ENCODE peak calls at places on chromosomes 12 and 14, in eight cellular contexts. One of them, this sample, is unnamed.
A peak's percentile ranks its signal among the peaks of the same experiment; 100 is the strongest.

GRCh38 chr12:124428792-124429281 is 133.9 kb downstream of the RFLNA start:
- DNase-seq in fibroblast of gingiva: no peak
- DNase-seq in putamen: no peak
- DNase-seq in COR-L47: no peak
- DNase-seq in CD4-positive, alpha-beta T cell: no peak
- DNase-seq in Ammon's horn: no peak
- DNase-seq in ecto neural progenitor cell: no peak
- DNase-seq in activated naive CD8-positive, alpha-beta T cell treated with anti-CD3 and anti-CD28 coated beads, Interleukin-2, amount 50 U/mL, for 24 hours: no peak
- DNase-seq in this sample: no peak

GRCh38 chr12:24113701-24114100 is 164.2 kb upstream of the SOX5 start:
- DNase-seq in fibroblast of gingiva: no peak
- DNase-seq in putamen: no peak
- DNase-seq in COR-L47: no peak
- DNase-seq in CD4-positive, alpha-beta T cell: no peak
- DNase-seq in Ammon's horn: no peak
- DNase-seq in ecto neural progenitor cell: no peak
- DNase-seq in activated naive CD8-positive, alpha-beta T cell treated with anti-CD3 and anti-CD28 coated beads, Interleukin-2, amount 50 U/mL, for 24 hours: no peak
- DNase-seq in this sample: no peak

GRCh38 chr14:28751467-28752058 is 15.0 kb upstream of the FOXG1 start:
- DNase-seq in fibroblast of gingiva: peak; percentile 39
- DNase-seq in putamen: no peak
- DNase-seq in COR-L47: peak; percentile 84
- DNase-seq in CD4-positive, alpha-beta T cell: no peak
- DNase-seq in Ammon's horn: peak; percentile 81
- DNase-seq in ecto neural progenitor cell: peak; percentile 62
- DNase-seq in activated naive CD8-positive, alpha-beta T cell treated with anti-CD3 and anti-CD28 coated beads, Interleukin-2, amount 50 U/mL, for 24 hours: no peak
- DNase-seq in this sample: no peak

GRCh38 chr14:45990252-45990651 is 661.3 kb downstream of the RPL10L start:
- DNase-seq in fibroblast of gingiva: no peak
- DNase-seq in putamen: no peak
- DNase-seq in COR-L47: no peak
- DNase-seq in CD4-positive, alpha-beta T cell: no peak
- DNase-seq in Ammon's horn: no peak
- DNase-seq in ecto neural progenitor cell: no peak
- DNase-seq in activated naive CD8-positive, alpha-beta T cell treated with anti-CD3 and anti-CD28 coated beads, Interleukin-2, amount 50 U/mL, for 24 hours: no peak
- DNase-seq in this sample: no peak

GRCh38 chr14:100025111-100025510 is 40.1 kb upstream of the EVL start:
- DNase-seq in fibroblast of gingiva: peak; percentile 27
- DNase-seq in putamen: peak; percentile 45
- DNase-seq in COR-L47: no peak
- DNase-seq in CD4-positive, alpha-beta T cell: peak; percentile 35
- DNase-seq in Ammon's horn: no peak
- DNase-seq in ecto neural progenitor cell: peak; percentile 58
- DNase-seq in activated naive CD8-positive, alpha-beta T cell treated with anti-CD3 and anti-CD28 coated beads, Interleukin-2, amount 50 U/mL, for 24 hours: peak; percentile 20
- DNase-seq in this sample: no peak

GRCh38 chr12:109795023-109795422 is 38.2 kb downstream of the TRPV4 start:
- DNase-seq in fibroblast of gingiva: peak; percentile 34
- DNase-seq in putamen: no peak
- DNase-seq in COR-L47: no peak
- DNase-seq in CD4-positive, alpha-beta T cell: no peak
- DNase-seq in Ammon's horn: no peak
- DNase-seq in ecto neural progenitor cell: no peak
- DNase-seq in activated naive CD8-positive, alpha-beta T cell treated with anti-CD3 and anti-CD28 coated beads, Interleukin-2, amount 50 U/mL, for 24 hours: no peak
- DNase-seq in this sample: no peak

GRCh38 chr14:20384321-20384720 is 29.0 kb downstream of the TEP1 start:
- DNase-seq in fibroblast of gingiva: no peak
- DNase-seq in putamen: no peak
- DNase-seq in COR-L47: no peak
- DNase-seq in CD4-positive, alpha-beta T cell: no peak
- DNase-seq in Ammon's horn: no peak
- DNase-seq in ecto neural progenitor cell: no peak
- DNase-seq in activated naive CD8-positive, alpha-beta T cell treated with anti-CD3 and anti-CD28 coated beads, Interleukin-2, amount 50 U/mL, for 24 hours: no peak
- DNase-seq in this sample: no peak

GRCh38 chr12:120175537-120175936 is 19.0 kb downstream of the GCN1 start:
- DNase-seq in fibroblast of gingiva: no peak
- DNase-seq in putamen: no peak
- DNase-seq in COR-L47: no peak
- DNase-seq in CD4-positive, alpha-beta T cell: no peak
- DNase-seq in Ammon's horn: no peak
- DNase-seq in ecto neural progenitor cell: no peak
- DNase-seq in activated naive CD8-positive, alpha-beta T cell treated with anti-CD3 and anti-CD28 coated beads, Interleukin-2, amount 50 U/mL, for 24 hours: no peak
- DNase-seq in this sample: no peak

GRCh38 chr14:105204206-105204930 is 23.3 kb upstream of the NUDT14 start:
- DNase-seq in fibroblast of gingiva: peak; percentile 63
- DNase-seq in putamen: no peak
- DNase-seq in COR-L47: no peak
- DNase-seq in CD4-positive, alpha-beta T cell: no peak
- DNase-seq in Ammon's horn: peak; percentile 82
- DNase-seq in ecto neural progenitor cell: no peak
- DNase-seq in activated naive CD8-positive, alpha-beta T cell treated with anti-CD3 and anti-CD28 coated beads, Interleukin-2, amount 50 U/mL, for 24 hours: no peak
- DNase-seq in this sample: no peak

GRCh38 chr14:61695695-61696527 is 598 bp downstream of the HIF1A start:
- DNase-seq in fibroblast of gingiva: peak; percentile 43
- DNase-seq in putamen: peak; percentile 56
- DNase-seq in COR-L47: peak; percentile 76
- DNase-seq in CD4-positive, alpha-beta T cell: peak; percentile 50
- DNase-seq in Ammon's horn: peak; percentile 60
- DNase-seq in ecto neural progenitor cell: peak; percentile 88
- DNase-seq in activated naive CD8-positive, alpha-beta T cell treated with anti-CD3 and anti-CD28 coated beads, Interleukin-2, amount 50 U/mL, for 24 hours: peak; percentile 66
- DNase-seq in this sample: peak; percentile 71

GRCh38 chr14:72652179-72652578 is 241.7 kb downstream of the DPF3 start:
- DNase-seq in fibroblast of gingiva: no peak
- DNase-seq in putamen: no peak
- DNase-seq in COR-L47: no peak
- DNase-seq in CD4-positive, alpha-beta T cell: no peak
- DNase-seq in Ammon's horn: no peak
- DNase-seq in ecto neural progenitor cell: no peak
- DNase-seq in activated naive CD8-positive, alpha-beta T cell treated with anti-CD3 and anti-CD28 coated beads, Interleukin-2, amount 50 U/mL, for 24 hours: no peak
- DNase-seq in this sample: no peak

GRCh38 chr12:45435945-45436710 is 220.2 kb downstream of the ANO6 start:
- DNase-seq in fibroblast of gingiva: peak; percentile 52
- DNase-seq in putamen: peak; percentile 40
- DNase-seq in COR-L47: no peak
- DNase-seq in CD4-positive, alpha-beta T cell: no peak
- DNase-seq in Ammon's horn: peak; percentile 52
- DNase-seq in ecto neural progenitor cell: no peak
- DNase-seq in activated naive CD8-positive, alpha-beta T cell treated with anti-CD3 and anti-CD28 coated beads, Interleukin-2, amount 50 U/mL, for 24 hours: no peak
- DNase-seq in this sample: no peak

GRCh38 chr14:33765251-33765650 is 185.6 kb downstream of the EGLN3 start:
- DNase-seq in fibroblast of gingiva: no peak
- DNase-seq in putamen: no peak
- DNase-seq in COR-L47: no peak
- DNase-seq in CD4-positive, alpha-beta T cell: no peak
- DNase-seq in Ammon's horn: peak; percentile 31
- DNase-seq in ecto neural progenitor cell: peak; percentile 84
- DNase-seq in activated naive CD8-positive, alpha-beta T cell treated with anti-CD3 and anti-CD28 coated beads, Interleukin-2, amount 50 U/mL, for 24 hours: no peak
- DNase-seq in this sample: peak; percentile 20

GRCh38 chr12:45130881-45131281 is 80.0 kb upstream of the DBX2 start:
- DNase-seq in fibroblast of gingiva: peak; percentile 35
- DNase-seq in putamen: peak; percentile 48
- DNase-seq in COR-L47: peak; percentile 40
- DNase-seq in CD4-positive, alpha-beta T cell: no peak
- DNase-seq in Ammon's horn: peak; percentile 83
- DNase-seq in ecto neural progenitor cell: peak; percentile 76
- DNase-seq in activated naive CD8-positive, alpha-beta T cell treated with anti-CD3 and anti-CD28 coated beads, Interleukin-2, amount 50 U/mL, for 24 hours: peak; percentile 27
- DNase-seq in this sample: peak; percentile 16

GRCh38 chr12:138898-139534 is 72.4 kb downstream of the IQSEC3 start:
- DNase-seq in fibroblast of gingiva: no peak
- DNase-seq in putamen: no peak
- DNase-seq in COR-L47: no peak
- DNase-seq in CD4-positive, alpha-beta T cell: no peak
- DNase-seq in Ammon's horn: peak; percentile 30
- DNase-seq in ecto neural progenitor cell: peak; percentile 68
- DNase-seq in activated naive CD8-positive, alpha-beta T cell treated with anti-CD3 and anti-CD28 coated beads, Interleukin-2, amount 50 U/mL, for 24 hours: peak; percentile 56
- DNase-seq in this sample: peak; percentile 51

GRCh38 chr12:84136862-84137367 is 775.7 kb downstream of the SLC6A15 start:
- DNase-seq in fibroblast of gingiva: peak; percentile 32
- DNase-seq in putamen: no peak
- DNase-seq in COR-L47: no peak
- DNase-seq in CD4-positive, alpha-beta T cell: no peak
- DNase-seq in Ammon's horn: no peak
- DNase-seq in ecto neural progenitor cell: no peak
- DNase-seq in activated naive CD8-positive, alpha-beta T cell treated with anti-CD3 and anti-CD28 coated beads, Interleukin-2, amount 50 U/mL, for 24 hours: no peak
- DNase-seq in this sample: no peak

GRCh38 chr12:51025182-51025747 is 919 bp downstream of the SLC11A2 start:
- DNase-seq in fibroblast of gingiva: no peak
- DNase-seq in putamen: no peak
- DNase-seq in COR-L47: no peak
- DNase-seq in CD4-positive, alpha-beta T cell: no peak
- DNase-seq in Ammon's horn: no peak
- DNase-seq in ecto neural progenitor cell: no peak
- DNase-seq in activated naive CD8-positive, alpha-beta T cell treated with anti-CD3 and anti-CD28 coated beads, Interleukin-2, amount 50 U/mL, for 24 hours: no peak
- DNase-seq in this sample: no peak

GRCh38 chr12:49535921-49536525 is 2.8 kb upstream of the KCNH3 start:
- DNase-seq in fibroblast of gingiva: no peak
- DNase-seq in putamen: no peak
- DNase-seq in COR-L47: no peak
- DNase-seq in CD4-positive, alpha-beta T cell: no peak
- DNase-seq in Ammon's horn: no peak
- DNase-seq in ecto neural progenitor cell: peak; percentile 39
- DNase-seq in activated naive CD8-positive, alpha-beta T cell treated with anti-CD3 and anti-CD28 coated beads, Interleukin-2, amount 50 U/mL, for 24 hours: no peak
- DNase-seq in this sample: no peak

GRCh38 chr12:125183187-125184067 is 118.2 kb downstream of the AACS start:
- DNase-seq in fibroblast of gingiva: peak; percentile 63
- DNase-seq in putamen: peak; percentile 85
- DNase-seq in COR-L47: peak; percentile 60
- DNase-seq in CD4-positive, alpha-beta T cell: peak; percentile 84
- DNase-seq in Ammon's horn: peak; percentile 93
- DNase-seq in ecto neural progenitor cell: peak; percentile 97
- DNase-seq in activated naive CD8-positive, alpha-beta T cell treated with anti-CD3 and anti-CD28 coated beads, Interleukin-2, amount 50 U/mL, for 24 hours: peak; percentile 87
- DNase-seq in this sample: peak; percentile 34

GRCh38 chr12:7107181-7108041 is 1.6 kb downstream of the C1RL start:
- DNase-seq in fibroblast of gingiva: no peak
- DNase-seq in putamen: no peak
- DNase-seq in COR-L47: no peak
- DNase-seq in CD4-positive, alpha-beta T cell: no peak
- DNase-seq in Ammon's horn: no peak
- DNase-seq in ecto neural progenitor cell: no peak
- DNase-seq in activated naive CD8-positive, alpha-beta T cell treated with anti-CD3 and anti-CD28 coated beads, Interleukin-2, amount 50 U/mL, for 24 hours: no peak
- DNase-seq in this sample: no peak

GRCh38 chr12:8687846-8688601 is 9.8 kb upstream of the RIMKLB start:
- DNase-seq in fibroblast of gingiva: peak; percentile 69
- DNase-seq in putamen: peak; percentile 79
- DNase-seq in COR-L47: no peak
- DNase-seq in CD4-positive, alpha-beta T cell: no peak
- DNase-seq in Ammon's horn: peak; percentile 92
- DNase-seq in ecto neural progenitor cell: peak; percentile 62
- DNase-seq in activated naive CD8-positive, alpha-beta T cell treated with anti-CD3 and anti-CD28 coated beads, Interleukin-2, amount 50 U/mL, for 24 hours: no peak
- DNase-seq in this sample: peak; percentile 50